ENCODE peak calls at places on chromosomes 5 and 9, in seven cellular contexts. One of them, this sample, is unnamed.

GRCh38 chr9:81871695-81872094 is 56.5 kb upstream of the SPATA31D4 start:
- DNase-seq in fibroblast of mammary gland: peak
- DNase-seq in pancreas: no peak
- DNase-seq in body of pancreas: no peak
- DNase-seq in nephron progenitor cell: no peak
- DNase-seq in HCT116: no peak
- DNase-seq in GM23338: no peak
- DNase-seq in this sample: peak

GRCh38 chr9:108142504-108143201 is 653.1 kb upstream of the KLF4 start:
- DNase-seq in body of pancreas: peak
- DNase-seq in GM23338: peak
- DNase-seq in fibroblast of mammary gland: peak
- DNase-seq in HCT116: no peak
- DNase-seq in pancreas: peak
- DNase-seq in nephron progenitor cell: peak
- DNase-seq in this sample: peak

GRCh38 chr9:72476617-72477375 is 44.6 kb upstream of the TMC1 start:
- DNase-seq in nephron progenitor cell: no peak
- DNase-seq in body of pancreas: peak
- DNase-seq in pancreas: peak
- DNase-seq in HCT116: peak
- DNase-seq in GM23338: peak
- DNase-seq in fibroblast of mammary gland: peak
- DNase-seq in this sample: peak

GRCh38 chr5:155136451-155136850 is 122.9 kb downstream of the KIF4B start:
- DNase-seq in GM23338: no peak
- DNase-seq in nephron progenitor cell: no peak
- DNase-seq in HCT116: no peak
- DNase-seq in pancreas: no peak
- DNase-seq in body of pancreas: no peak
- DNase-seq in fibroblast of mammary gland: no peak
- DNase-seq in this sample: no peak

GRCh38 chr9:95087659-95088242 is 229.8 kb downstream of the FANCC start:
- DNase-seq in HCT116: no peak
- DNase-seq in GM23338: peak
- DNase-seq in fibroblast of mammary gland: no peak
- DNase-seq in nephron progenitor cell: no peak
- DNase-seq in body of pancreas: peak
- DNase-seq in pancreas: peak
- DNase-seq in this sample: peak

GRCh38 chr5:131224387-131225191 is 39.3 kb upstream of the CDC42SE2 start:
- DNase-seq in nephron progenitor cell: no peak
- DNase-seq in pancreas: no peak
- DNase-seq in fibroblast of mammary gland: no peak
- DNase-seq in GM23338: no peak
- DNase-seq in body of pancreas: peak
- DNase-seq in HCT116: no peak
- DNase-seq in this sample: no peak

GRCh38 chr9:83234541-83234940 is 171.6 kb upstream of the RASEF start:
- DNase-seq in body of pancreas: peak
- DNase-seq in fibroblast of mammary gland: peak
- DNase-seq in nephron progenitor cell: no peak
- DNase-seq in GM23338: no peak
- DNase-seq in HCT116: no peak
- DNase-seq in pancreas: no peak
- DNase-seq in this sample: no peak

GRCh38 chr9:7912037-7912535 is 112.5 kb upstream of the DMAC1 start:
- DNase-seq in GM23338: no peak
- DNase-seq in nephron progenitor cell: no peak
- DNase-seq in HCT116: no peak
- DNase-seq in body of pancreas: no peak
- DNase-seq in fibroblast of mammary gland: no peak
- DNase-seq in pancreas: no peak
- DNase-seq in this sample: no peak

GRCh38 chr9:124386201-124386600 is 29.0 kb downstream of the PSMB7 start:
- DNase-seq in body of pancreas: no peak
- DNase-seq in nephron progenitor cell: no peak
- DNase-seq in GM23338: no peak
- DNase-seq in pancreas: no peak
- DNase-seq in fibroblast of mammary gland: no peak
- DNase-seq in HCT116: no peak
- DNase-seq in this sample: no peak

GRCh38 chr5:137832416-137832815 is 35.2 kb upstream of the MYOT start:
- DNase-seq in HCT116: no peak
- DNase-seq in pancreas: no peak
- DNase-seq in nephron progenitor cell: no peak
- DNase-seq in body of pancreas: no peak
- DNase-seq in fibroblast of mammary gland: no peak
- DNase-seq in GM23338: no peak
- DNase-seq in this sample: peak

GRCh38 chr5:173562451-173562850 is 54.0 kb downstream of the BOD1 start:
- DNase-seq in nephron progenitor cell: no peak
- DNase-seq in pancreas: no peak
- DNase-seq in fibroblast of mammary gland: no peak
- DNase-seq in GM23338: no peak
- DNase-seq in body of pancreas: no peak
- DNase-seq in HCT116: no peak
- DNase-seq in this sample: peak

GRCh38 chr5:107687937-107688336 is 17.2 kb upstream of the EFNA5 start:
- DNase-seq in pancreas: no peak
- DNase-seq in HCT116: no peak
- DNase-seq in body of pancreas: no peak
- DNase-seq in nephron progenitor cell: no peak
- DNase-seq in GM23338: no peak
- DNase-seq in fibroblast of mammary gland: no peak
- DNase-seq in this sample: peak

GRCh38 chr5:57383093-57383861 is 99.3 kb downstream of the ACTBL2 start:
- DNase-seq in body of pancreas: no peak
- DNase-seq in HCT116: peak
- DNase-seq in nephron progenitor cell: no peak
- DNase-seq in fibroblast of mammary gland: peak
- DNase-seq in pancreas: no peak
- DNase-seq in GM23338: peak
- DNase-seq in this sample: peak

GRCh38 chr5:93078082-93079038 is 502.7 kb downstream of the NR2F1-AS1 start:
- DNase-seq in pancreas: peak
- DNase-seq in GM23338: no peak
- DNase-seq in HCT116: peak
- DNase-seq in fibroblast of mammary gland: peak
- DNase-seq in body of pancreas: peak
- DNase-seq in nephron progenitor cell: no peak
- DNase-seq in this sample: peak

GRCh38 chr9:121075251-121076036 is 689 bp downstream of the CNTRL start:
- DNase-seq in nephron progenitor cell: no peak
- DNase-seq in HCT116: no peak
- DNase-seq in body of pancreas: no peak
- DNase-seq in pancreas: no peak
- DNase-seq in GM23338: peak
- DNase-seq in fibroblast of mammary gland: peak
- DNase-seq in this sample: peak

GRCh38 chr9:135136481-135136880 is 49.0 kb downstream of the OLFM1 start:
- DNase-seq in GM23338: no peak
- DNase-seq in HCT116: no peak
- DNase-seq in body of pancreas: no peak
- DNase-seq in nephron progenitor cell: no peak
- DNase-seq in pancreas: no peak
- DNase-seq in fibroblast of mammary gland: no peak
- DNase-seq in this sample: no peak

GRCh38 chr9:121770415-121771273 is 119.2 kb downstream of the DAB2IP start:
- DNase-seq in nephron progenitor cell: no peak
- DNase-seq in fibroblast of mammary gland: peak
- DNase-seq in pancreas: peak
- DNase-seq in GM23338: no peak
- DNase-seq in body of pancreas: peak
- DNase-seq in HCT116: no peak
- DNase-seq in this sample: peak

GRCh38 chr5:157942595-157942994 is 83.7 kb upstream of the CLINT1 start:
- DNase-seq in HCT116: no peak
- DNase-seq in pancreas: no peak
- DNase-seq in fibroblast of mammary gland: no peak
- DNase-seq in body of pancreas: no peak
- DNase-seq in nephron progenitor cell: no peak
- DNase-seq in GM23338: no peak
- DNase-seq in this sample: no peak

GRCh38 chr5:60578295-60578694 is 121.7 kb downstream of the DEPDC1B start:
- DNase-seq in HCT116: no peak
- DNase-seq in fibroblast of mammary gland: no peak
- DNase-seq in GM23338: no peak
- DNase-seq in nephron progenitor cell: no peak
- DNase-seq in body of pancreas: no peak
- DNase-seq in pancreas: no peak
- DNase-seq in this sample: no peak

GRCh38 chr5:73188764-73189521 is 15.9 kb downstream of the TMEM174 start:
- DNase-seq in pancreas: no peak
- DNase-seq in GM23338: peak
- DNase-seq in nephron progenitor cell: no peak
- DNase-seq in HCT116: peak
- DNase-seq in fibroblast of mammary gland: no peak
- DNase-seq in body of pancreas: no peak
- DNase-seq in this sample: no peak

GRCh38 chr9:3528466-3528865 is 2.7 kb upstream of the RFX3 start:
- DNase-seq in fibroblast of mammary gland: no peak
- DNase-seq in nephron progenitor cell: no peak
- DNase-seq in HCT116: no peak
- DNase-seq in body of pancreas: no peak
- DNase-seq in pancreas: no peak
- DNase-seq in GM23338: no peak
- DNase-seq in this sample: no peak

GRCh38 chr5:89901983-89902382 is 507.6 kb downstream of the CETN3 start:
- DNase-seq in body of pancreas: no peak
- DNase-seq in pancreas: no peak
- DNase-seq in nephron progenitor cell: no peak
- DNase-seq in fibroblast of mammary gland: no peak
- DNase-seq in GM23338: no peak
- DNase-seq in HCT116: no peak
- DNase-seq in this sample: no peak

GRCh38 chr9:134768332-134769083 is 112.1 kb upstream of the FCN2 start:
- DNase-seq in nephron progenitor cell: no peak
- DNase-seq in pancreas: no peak
- DNase-seq in HCT116: no peak
- DNase-seq in fibroblast of mammary gland: peak
- DNase-seq in body of pancreas: peak
- DNase-seq in GM23338: no peak
- DNase-seq in this sample: no peak

GRCh38 chr9:99130069-99130468 is 25.2 kb downstream of the TGFBR1 start:
- DNase-seq in GM23338: peak
- DNase-seq in HCT116: no peak
- DNase-seq in fibroblast of mammary gland: no peak
- DNase-seq in body of pancreas: no peak
- DNase-seq in pancreas: no peak
- DNase-seq in nephron progenitor cell: no peak
- DNase-seq in this sample: peak

GRCh38 chr5:10536931-10537579 is 26.8 kb upstream of the ANKRD33B start:
- DNase-seq in body of pancreas: no peak
- DNase-seq in GM23338: no peak
- DNase-seq in HCT116: no peak
- DNase-seq in nephron progenitor cell: no peak
- DNase-seq in fibroblast of mammary gland: no peak
- DNase-seq in pancreas: no peak
- DNase-seq in this sample: no peak

GRCh38 chr5:72658161-72658560 is 151.0 kb upstream of the ZNF366 start:
- DNase-seq in body of pancreas: no peak
- DNase-seq in GM23338: no peak
- DNase-seq in fibroblast of mammary gland: no peak
- DNase-seq in pancreas: no peak
- DNase-seq in nephron progenitor cell: no peak
- DNase-seq in HCT116: no peak
- DNase-seq in this sample: peak

GRCh38 chr5:132775439-132776076 is 1.5 kb downstream of the SEPTIN8 start:
- DNase-seq in fibroblast of mammary gland: no peak
- DNase-seq in GM23338: no peak
- DNase-seq in HCT116: no peak
- DNase-seq in pancreas: no peak
- DNase-seq in nephron progenitor cell: no peak
- DNase-seq in body of pancreas: peak
- DNase-seq in this sample: no peak

GRCh38 chr9:124457887-124458431 is 7.7 kb downstream of the ADGRD2 start:
- DNase-seq in pancreas: no peak
- DNase-seq in nephron progenitor cell: no peak
- DNase-seq in HCT116: no peak
- DNase-seq in GM23338: no peak
- DNase-seq in body of pancreas: no peak
- DNase-seq in fibroblast of mammary gland: no peak
- DNase-seq in this sample: no peak

GRCh38 chr5:69083412-69083811 is 10.4 kb upstream of the SLC30A5 start:
- DNase-seq in nephron progenitor cell: no peak
- DNase-seq in fibroblast of mammary gland: no peak
- DNase-seq in body of pancreas: peak
- DNase-seq in HCT116: peak
- DNase-seq in GM23338: peak
- DNase-seq in pancreas: peak
- DNase-seq in this sample: peak
- TF ChIP-seq CTCF in nephron progenitor cell: no peak
- TF ChIP-seq CTCF in fibroblast of mammary gland: no peak
- TF ChIP-seq CTCF in body of pancreas: peak
- TF ChIP-seq CTCF in HCT116: peak
- TF ChIP-seq CTCF in GM23338: peak
- TF ChIP-seq CTCF in pancreas: no peak
- TF ChIP-seq CTCF in this sample: peak

GRCh38 chr5:172399336-172399735 is 55.0 kb downstream of the SH3PXD2B start:
- DNase-seq in HCT116: no peak
- DNase-seq in pancreas: no peak
- DNase-seq in fibroblast of mammary gland: peak
- DNase-seq in GM23338: no peak
- DNase-seq in body of pancreas: no peak
- DNase-seq in nephron progenitor cell: no peak
- DNase-seq in this sample: no peak
- TF ChIP-seq CTCF in HCT116: no peak
- TF ChIP-seq CTCF in pancreas: no peak
- TF ChIP-seq CTCF in fibroblast of mammary gland: no peak
- TF ChIP-seq CTCF in GM23338: no peak
- TF ChIP-seq CTCF in body of pancreas: no peak
- TF ChIP-seq CTCF in nephron progenitor cell: no peak
- TF ChIP-seq CTCF in this sample: no peak

DNA sequence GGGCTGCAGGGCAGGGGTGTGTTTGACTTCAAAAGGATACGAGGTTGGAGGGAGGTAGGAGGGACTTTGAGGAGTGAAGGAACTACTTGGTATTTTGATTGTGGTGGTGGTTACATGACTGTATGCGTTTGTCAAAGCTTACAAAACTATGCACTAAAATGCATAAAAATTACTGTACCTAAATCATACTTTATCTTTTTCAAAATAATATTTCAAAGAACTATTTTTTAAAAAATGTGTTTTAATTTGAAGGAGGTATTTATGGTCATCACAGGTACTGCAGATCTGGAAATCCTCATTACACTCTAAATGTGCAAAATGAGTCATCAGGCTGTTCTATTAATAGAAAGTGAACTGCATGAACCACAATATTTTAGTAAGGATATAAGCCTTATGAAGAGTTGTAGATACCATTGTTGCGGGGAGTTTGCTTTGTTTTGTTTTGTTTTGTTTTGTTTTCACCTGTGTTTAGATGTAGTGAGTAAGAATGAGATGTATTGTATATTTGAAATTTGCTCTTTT is 116.9 kb downstream of the ARRDC3 start:
- DNase-seq in nephron progenitor cell: no peak
- DNase-seq in GM23338: no peak
- DNase-seq in body of pancreas: no peak
- DNase-seq in pancreas: no peak
- DNase-seq in fibroblast of mammary gland: peak
- DNase-seq in HCT116: peak
- DNase-seq in this sample: peak
- TF ChIP-seq CTCF in nephron progenitor cell: no peak
- TF ChIP-seq CTCF in GM23338: no peak
- TF ChIP-seq CTCF in body of pancreas: no peak
- TF ChIP-seq CTCF in pancreas: no peak
- TF ChIP-seq CTCF in fibroblast of mammary gland: no peak
- TF ChIP-seq CTCF in HCT116: no peak
- TF ChIP-seq CTCF in this sample: no peak

GRCh38 chr5:180799902-180800801 is 2.5 kb downstream of the MGAT1 start:
- DNase-seq in body of pancreas: no peak
- DNase-seq in GM23338: no peak
- DNase-seq in HCT116: no peak
- DNase-seq in fibroblast of mammary gland: peak
- DNase-seq in nephron progenitor cell: no peak
- DNase-seq in pancreas: no peak
- DNase-seq in this sample: peak
- TF ChIP-seq CTCF in body of pancreas: no peak
- TF ChIP-seq CTCF in GM23338: no peak
- TF ChIP-seq CTCF in HCT116: no peak
- TF ChIP-seq CTCF in fibroblast of mammary gland: peak
- TF ChIP-seq CTCF in nephron progenitor cell: no peak
- TF ChIP-seq CTCF in pancreas: no peak
- TF ChIP-seq CTCF in this sample: no peak

This sample was measured in bronchial epithelial cell.